ENCODE peak calls at places on chromosomes 16 and 17, in eight cellular contexts. M, W, E, V, A, S, P and U are unnamed samples.

GRCh38 chr17:16250635-16251034 is 33.6 kb downstream of the PIGL start:
- DNase-seq in E (no peak), S (peak), W (peak), V (peak), P (no peak), A (no peak), M (no peak), U (peak)

GRCh38 chr17:58693208-58693607 is 806 bp downstream of the RAD51C start:
- DNase-seq in A (no peak), S (peak), W (no peak), M (no peak), E (no peak), P (no peak), V (no peak), U (peak)

GRCh38 chr16:23145608-23146007 is 3.6 kb downstream of the USP31 start:
- DNase-seq in E (no peak), V (no peak), P (no peak), A (peak), M (no peak), S (peak), W (peak), U (peak)

GRCh38 chr17:64920026-64920418 is 744 bp upstream of the LRRC37A3 start:
- DNase-seq in P (peak), W (peak), V (peak), M (no peak), S (peak), E (peak), A (no peak), U (no peak)

GRCh38 chr17:8859029-8859803 is 8.3 kb downstream of the PIK3R6 start:
- DNase-seq in E (peak), A (no peak), P (no peak), V (peak), S (no peak), W (no peak), M (peak), U (peak)

GRCh38 chr17:83151442-83152220 is 72.2 kb downstream of the METRNL start:
- DNase-seq in W (no peak), M (no peak), E (peak), S (peak), P (no peak), V (peak), A (no peak), U (no peak)

GRCh38 chr17:36755586-36755985 is 154.2 kb downstream of the MRM1 start:
- DNase-seq in E (peak), P (no peak), A (no peak), W (peak), S (no peak), M (no peak), V (peak), U (peak)

GRCh38 chr16:54375056-54375455 is 88.5 kb upstream of the IRX3 start:
- DNase-seq in S (no peak), W (no peak), E (no peak), V (no peak), P (no peak), A (no peak), M (no peak), U (no peak)

GRCh38 chr16:10616744-10617640 is 36.6 kb upstream of the EMP2 start:
- DNase-seq in M (peak), P (peak), A (no peak), S (peak), V (peak), W (peak), E (peak), U (peak)

GRCh38 chr16:68100504-68100903 is 15.3 kb downstream of the NFATC3 start:
- DNase-seq in S (no peak), W (no peak), V (no peak), A (no peak), M (no peak), E (no peak), P (no peak), U (no peak)

GRCh38 chr17:77507116-77507885 is 366.5 kb downstream of the SEC14L1 start:
- DNase-seq in V (no peak), A (no peak), E (peak), S (no peak), P (no peak), W (no peak), M (no peak), U (no peak)

GRCh38 chr16:85940214-85940613 is 41.3 kb downstream of the IRF8 start:
- DNase-seq in W (no peak), S (no peak), P (no peak), M (no peak), V (peak), A (peak), E (no peak), U (no peak)

GRCh38 chr16:8330761-8331160 is 259.6 kb downstream of the TMEM114 start:
- DNase-seq in W (no peak), P (no peak), E (no peak), V (no peak), A (no peak), M (no peak), S (no peak), U (no peak)

GRCh38 chr17:15411556-15412198 is 55.7 kb downstream of the CDRT4 start:
- DNase-seq in P (no peak), W (no peak), S (peak), V (no peak), E (no peak), A (no peak), M (peak), U (no peak)

GRCh38 chr17:41486809-41487530 is 2.7 kb downstream of the KRT36 start:
- DNase-seq in A (no peak), V (peak), M (no peak), W (no peak), P (no peak), S (no peak), E (peak), U (no peak)

GRCh38 chr17:72122668-72123495 is 2.1 kb downstream of the SOX9 start:
- DNase-seq in V (peak), M (no peak), E (peak), S (peak), A (no peak), W (peak), P (no peak), U (no peak)

GRCh38 chr17:71330099-71330375 is 790.8 kb upstream of the SOX9 start:
- DNase-seq in M (no peak), S (peak), E (no peak), A (no peak), V (no peak), P (no peak), W (no peak), U (peak)

GRCh38 chr17:57281887-57282653 is 25.7 kb downstream of the MSI2 start:
- DNase-seq in V (no peak), W (no peak), A (no peak), E (no peak), M (no peak), S (no peak), P (no peak), U (no peak)

GRCh38 chr16:4200000-4200780 is 41.7 kb downstream of the SRL start:
- DNase-seq in S (peak), W (peak), E (peak), P (peak), V (peak), A (no peak), M (peak), U (peak)

GRCh38 chr16:1870365-1871082 is 1.4 kb downstream of the MEIOB start:
- DNase-seq in A (peak), M (no peak), S (peak), E (no peak), V (peak), W (peak), P (no peak), U (peak)

GRCh38 chr16:68707341-68708152 is 29.5 kb upstream of the CDH1 start:
- DNase-seq in M (no peak), S (no peak), V (peak), A (peak), E (peak), W (peak), P (peak), U (peak)

GRCh38 chr16:54239441-54239840 is 47.1 kb downstream of the IRX3 start:
- DNase-seq in W (no peak), M (peak), V (no peak), P (no peak), S (no peak), A (no peak), E (no peak), U (no peak)

GRCh38 chr17:32940706-32941390 is 12.9 kb downstream of the TMEM98 start:
- DNase-seq in A (no peak), M (no peak), S (no peak), W (no peak), P (no peak), E (peak), V (no peak), U (no peak)
- TF ChIP-seq CTCF in A (no peak), M (no peak), S (no peak), W (no peak), P (no peak), E (no peak), V (no peak), U (no peak)

GRCh38 chr16:74813109-74813641 is 38.6 kb upstream of the FA2H start:
- DNase-seq in A (peak), E (peak), M (peak), W (peak), S (peak), P (peak), V (peak), U (peak)

GRCh38 chr16:74811911-74812310 is 37.3 kb upstream of the FA2H start:
- DNase-seq in M (no peak), S (peak), P (no peak), W (no peak), A (no peak), V (no peak), E (no peak), U (peak)

GRCh38 chr16:74817851-74818250 is 43.2 kb upstream of the FA2H start:
- DNase-seq in W (no peak), A (no peak), P (no peak), E (peak), V (no peak), S (no peak), M (no peak), U (no peak)
- TF ChIP-seq CTCF in W (peak), A (no peak), P (no peak), E (peak), V (no peak), S (no peak), M (no peak), U (no peak)

GRCh38 chr16:47833771-47834170 is 322.0 kb downstream of the ABCC12 start:
- DNase-seq in M (no peak), P (no peak), S (no peak), V (no peak), W (no peak), E (no peak), A (no peak), U (no peak)

DNA sequence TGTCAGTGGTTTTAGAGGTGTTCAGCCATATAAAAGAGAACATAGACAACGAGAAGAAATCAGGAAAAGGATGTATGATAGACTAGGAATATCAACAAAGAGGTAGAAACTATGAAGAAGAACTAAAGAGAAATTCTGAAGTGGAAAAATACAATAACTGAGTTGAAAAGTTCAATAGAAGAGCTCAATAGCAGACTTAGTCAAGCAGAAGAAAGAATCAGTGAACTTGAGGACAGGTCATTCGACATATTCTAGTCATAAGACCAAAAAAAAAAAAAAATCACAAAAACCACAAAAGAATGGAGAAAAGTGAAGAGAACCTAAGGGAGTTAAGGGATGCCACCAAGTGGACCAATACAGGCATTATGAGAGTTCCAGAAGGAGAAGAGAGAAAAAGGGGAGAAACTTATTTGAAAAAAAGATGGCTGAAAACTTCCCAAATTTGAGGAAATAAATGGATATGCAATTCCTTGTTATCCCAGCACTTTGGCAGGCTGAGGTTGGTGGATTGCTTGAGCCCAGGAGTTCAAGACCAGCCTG is 321.2 kb downstream of the ABCC12 start:
- DNase-seq in S (no peak), M (no peak), V (no peak), W (no peak), A (no peak), E (no peak), P (no peak), U (no peak)
- TF ChIP-seq CTCF in S (no peak), M (no peak), V (no peak), W (no peak), A (no peak), E (no peak), P (no peak), U (no peak)

GRCh38 chr16:50068550-50068949 is 2.8 kb downstream of the HEATR3 start:
- DNase-seq in M (no peak), A (no peak), E (no peak), W (peak), S (peak), P (no peak), V (no peak), U (no peak)

GRCh38 chr16:50065624-50066481 is at the start of gene HEATR3:
- DNase-seq in P (peak), M (peak), E (peak), A (peak), W (peak), V (peak), S (peak), U (peak)

GRCh38 chr16:50069060-50069459 is 3.3 kb downstream of the HEATR3 start:
- DNase-seq in S (no peak), A (no peak), E (no peak), P (no peak), V (no peak), W (no peak), M (no peak), U (no peak)

GRCh38 chr16:50066482-50067289 is 916 bp downstream of the HEATR3 start:
- DNase-seq in A (no peak), M (no peak), W (no peak), E (no peak), P (no peak), V (no peak), S (no peak), U (no peak)

GRCh38 chr16:50067290-50067853 is 1.6 kb downstream of the HEATR3 start:
- DNase-seq in P (no peak), V (peak), E (peak), W (peak), A (no peak), M (peak), S (peak), U (peak)
- TF ChIP-seq CTCF in P (peak), V (peak), E (peak), W (peak), A (peak), M (no peak), S (peak), U (no peak)

GRCh38 chr16:24834459-24835335 is 11.1 kb upstream of the SLC5A11 start:
- DNase-seq in P (no peak), A (no peak), V (peak), M (no peak), E (peak), W (peak), S (peak), U (peak)
- TF ChIP-seq CTCF in P (peak), A (peak), V (peak), M (no peak), E (peak), W (peak), S (peak), U (peak)

GRCh38 chr16:66296591-66296990 is 69.9 kb upstream of the CDH5 start:
- DNase-seq in P (peak), W (no peak), V (no peak), M (no peak), E (no peak), A (no peak), S (no peak), U (no peak)

GRCh38 chr16:66295761-66296546 is 70.5 kb upstream of the CDH5 start:
- DNase-seq in W (no peak), M (no peak), E (peak), S (no peak), P (peak), A (no peak), V (no peak), U (no peak)

GRCh38 chr16:66293932-66294331 is 72.6 kb upstream of the CDH5 start:
- DNase-seq in P (no peak), S (no peak), M (no peak), E (peak), V (no peak), A (no peak), W (no peak), U (no peak)

GRCh38 chr16:66294507-66294906 is 72.0 kb upstream of the CDH5 start:
- DNase-seq in W (no peak), P (no peak), S (no peak), M (no peak), E (no peak), V (no peak), A (no peak), U (no peak)

GRCh38 chr16:66295191-66295590 is 71.3 kb upstream of the CDH5 start:
- DNase-seq in P (peak), M (no peak), V (no peak), W (no peak), A (no peak), E (peak), S (no peak), U (no peak)
- TF ChIP-seq CTCF in P (no peak), M (no peak), V (no peak), W (no peak), A (no peak), E (no peak), S (no peak), U (no peak)

DNA sequence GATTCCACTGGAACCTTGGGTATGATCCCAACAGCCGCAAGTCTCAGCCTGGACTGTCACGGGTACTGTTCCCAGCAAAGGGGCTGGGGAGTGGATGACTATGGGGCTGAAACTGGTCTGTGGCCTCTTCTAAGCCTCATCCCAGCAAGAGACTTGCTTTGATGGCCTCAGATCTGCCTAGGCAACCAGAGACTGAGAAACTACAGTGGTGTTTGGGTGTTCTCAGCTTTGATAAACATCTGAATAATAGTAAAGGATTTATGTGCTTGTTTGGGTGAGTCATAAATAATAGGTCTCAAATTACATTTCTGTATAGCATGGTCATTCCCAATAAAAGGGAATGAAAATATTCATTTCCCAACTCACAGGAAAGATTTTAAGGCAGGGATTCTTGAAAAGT is 30.2 kb upstream of the ULK2 start:
- DNase-seq in P (no peak), E (no peak), W (peak), S (peak), A (no peak), M (no peak), V (no peak), U (peak)
- TF ChIP-seq CTCF in P (no peak), E (no peak), W (no peak), S (no peak), A (no peak), M (no peak), V (no peak), U (no peak)